ENCODE peak calls at places on chromosomes 5 and 9, in seven cellular contexts. F, D, V, L, C, N and U are unnamed samples.

GRCh38 chr9:121720311-121720991 is 69.0 kb downstream of the DAB2IP start:
- DNase-seq in F (no peak), D (no peak), V (no peak), L (peak; percentile 94), C (no peak), N (no peak), U (no peak)

GRCh38 chr9:37033141-37033540 is 927 bp downstream of the PAX5 start:
- DNase-seq in F (no peak), D (no peak), V (no peak), L (no peak), C (no peak), N (no peak), U (no peak)

GRCh38 chr5:55231476-55232193 is 1.8 kb downstream of the CCNO start:
- DNase-seq in F (peak; percentile 33), D (no peak), V (no peak), L (peak; percentile 25), C (peak; percentile 59), N (peak; percentile 45), U (no peak)

GRCh38 chr9:128120061-128120740 is 7.3 kb downstream of the PTGES2 start:
- DNase-seq in F (peak; percentile 21), D (no peak), V (no peak), L (no peak), C (no peak), N (peak; percentile 18), U (no peak)

GRCh38 chr9:137550958-137551655 is 572 bp upstream of the MRPL41 start:
- DNase-seq in F (peak; percentile 70), D (no peak), V (no peak), L (no peak), C (no peak), N (no peak), U (no peak)

GRCh38 chr9:136759001-136759400 is 958 bp upstream of the LCN8 start:
- DNase-seq in F (no peak), D (no peak), V (no peak), L (no peak), C (no peak), N (no peak), U (peak; percentile 8)

GRCh38 chr9:114058688-114059046 is 19.4 kb downstream of the AMBP start:
- DNase-seq in F (no peak), D (no peak), V (no peak), L (no peak), C (peak; percentile 37), N (peak; percentile 7), U (no peak)

GRCh38 chr5:38265546-38266179 is 7.3 kb downstream of the EGFLAM start:
- DNase-seq in F (no peak), D (peak; percentile 19), V (peak; percentile 22), L (peak; percentile 50), C (peak; percentile 83), N (peak; percentile 69), U (peak; percentile 73)

GRCh38 chr5:17186271-17186670 is 31.2 kb upstream of the BASP1 start:
- DNase-seq in F (no peak), D (no peak), V (no peak), L (no peak), C (no peak), N (no peak), U (no peak)

GRCh38 chr9:17967731-17968130 is 388.9 kb downstream of the SH3GL2 start:
- DNase-seq in F (no peak), D (no peak), V (no peak), L (no peak), C (no peak), N (no peak), U (no peak)

GRCh38 chr5:39520232-39520572 is 95.4 kb upstream of the DAB2 start:
- DNase-seq in F (no peak), D (no peak), V (no peak), L (no peak), C (no peak), N (no peak), U (no peak)

GRCh38 chr9:131963087-131963715 is 116.5 kb downstream of the MED27 start:
- DNase-seq in F (no peak), D (no peak), V (no peak), L (no peak), C (no peak), N (no peak), U (no peak)

GRCh38 chr9:110691002-110691549 is 22.5 kb downstream of the MUSK start:
- DNase-seq in F (no peak), D (no peak), V (no peak), L (peak; percentile 41), C (no peak), N (no peak), U (no peak)

GRCh38 chr5:59837071-59837470 is 56.5 kb downstream of the PDE4D start:
- DNase-seq in F (no peak), D (no peak), V (no peak), L (no peak), C (no peak), N (no peak), U (no peak)

GRCh38 chr9:109974143-109974917 is 194.3 kb downstream of the PALM2AKAP2 start:
- DNase-seq in F (no peak), D (no peak), V (peak; percentile 21), L (no peak), C (peak; percentile 62), N (no peak), U (no peak)

GRCh38 chr9:116494815-116495634 is 192.1 kb upstream of the TRIM32 start:
- DNase-seq in F (no peak), D (no peak), V (no peak), L (peak; percentile 48), C (peak; percentile 54), N (peak; percentile 64), U (peak; percentile 47)

GRCh38 chr9:4862506-4863250 is 69.9 kb downstream of the RCL1 start:
- DNase-seq in F (no peak), D (no peak), V (no peak), L (no peak), C (no peak), N (no peak), U (no peak)

GRCh38 chr9:37921546-37922300 is 17.8 kb upstream of the SLC25A51 start:
- DNase-seq in F (no peak), D (no peak), V (no peak), L (peak; percentile 94), C (no peak), N (no peak), U (no peak)

GRCh38 chr9:88820055-88820454 is 171.2 kb upstream of the S1PR3 start:
- DNase-seq in F (no peak), D (no peak), V (no peak), L (no peak), C (no peak), N (no peak), U (no peak)

GRCh38 chr9:109542922-109543321 is 44.8 kb upstream of the PTPN3 start:
- DNase-seq in F (no peak), D (no peak), V (no peak), L (peak; percentile 17), C (no peak), N (no peak), U (no peak)